ENCODE peak calls at places on chromosomes 13 and 19, in eight cellular contexts. M is left cardiac atrium; P is stimulated activated CD4-positive, alpha-beta T cell treated with anti-CD3 and anti-CD28 coated beads, Interleukin-15, amount 100 ng/mL, for 1 hour; X is activated CD8-positive, alpha-beta memory T cell treated with anti-CD3 and anti-CD28 coated beads, Interleukin-2, amount 10 ng/mL, durations not matched to agents 7 days and 5 days; C is CD8-positive, alpha-beta T cell; Q is EL; B is kidney glomerular epithelial cell; D is HFFc6. O is an unnamed sample.

GRCh38 chr13:20901668-20902437 is 693 bp downstream of the XPO4 start:
- DNase-seq in X (peak; percentile 51), P (no peak), M (peak; percentile 34), D (peak; percentile 24), B (peak; percentile 11), Q (peak; percentile 48), C (no peak), O (no peak)

GRCh38 chr13:113639661-113640262 is 18.2 kb downstream of the ATP4B start:
- DNase-seq in P (no peak), B (no peak), C (no peak), M (no peak), X (no peak), D (no peak), Q (no peak), O (no peak)

GRCh38 chr19:34408421-34408820 is 4.2 kb downstream of the PDCD2L start:
- DNase-seq in Q (no peak), B (no peak), P (no peak), X (no peak), D (no peak), C (no peak), M (no peak), O (no peak)

GRCh38 chr13:22040810-22041364 is 370.0 kb downstream of the FGF9 start:
- DNase-seq in Q (no peak), M (no peak), X (no peak), D (no peak), B (no peak), P (no peak), C (no peak), O (no peak)

GRCh38 chr19:47100290-47100689 is 13.3 kb downstream of the ZC3H4 start:
- DNase-seq in M (no peak), D (no peak), Q (no peak), B (no peak), P (no peak), X (no peak), C (no peak), O (no peak)

GRCh38 chr19:29517412-29517811 is 8.4 kb upstream of the VSTM2B start:
- DNase-seq in D (no peak), X (no peak), B (no peak), M (no peak), Q (no peak), C (no peak), P (no peak), O (no peak)

GRCh38 chr19:47399198-47399597 is 20.1 kb downstream of the MEIS3 start:
- DNase-seq in Q (no peak), B (no peak), X (no peak), C (no peak), D (no peak), P (no peak), M (no peak), O (no peak)

GRCh38 chr19:47494729-47495128 is 10.7 kb upstream of the KPTN start:
- DNase-seq in C (no peak), D (no peak), Q (no peak), X (no peak), M (no peak), P (no peak), B (no peak), O (no peak)

GRCh38 chr13:45238945-45239795 is 38.3 kb upstream of the KCTD4 start:
- DNase-seq in C (no peak), B (no peak), X (no peak), P (no peak), D (peak; percentile 63), Q (peak; percentile 67), M (no peak), O (no peak)

GRCh38 chr13:51724721-51725120 is 79.2 kb downstream of the DHRS12 start:
- DNase-seq in M (no peak), Q (no peak), C (no peak), B (no peak), X (no peak), D (no peak), P (no peak), O (no peak)

GRCh38 chr19:47157455-47158321 is 27.1 kb downstream of the SAE1 start:
- DNase-seq in P (no peak), C (peak; percentile 66), M (peak; percentile 71), B (peak; percentile 58), X (peak; percentile 51), D (peak; percentile 71), Q (peak; percentile 80), O (peak; percentile 22)

GRCh38 chr13:72970956-72971355 is 87.8 kb upstream of the KLF5 start:
- DNase-seq in B (no peak), D (peak; percentile 54), X (no peak), C (no peak), Q (peak; percentile 53), M (no peak), P (no peak), O (no peak)

GRCh38 chr13:39616087-39616694 is 13.2 kb upstream of the LHFPL6 start:
- DNase-seq in C (no peak), M (peak; percentile 25), Q (peak; percentile 65), D (peak; percentile 58), P (no peak), X (peak; percentile 53), B (peak; percentile 52), O (peak; percentile 47)

GRCh38 chr13:98925949-98926348 is 51.9 kb downstream of the DOCK9 start:
- DNase-seq in X (no peak), B (no peak), C (no peak), Q (no peak), M (no peak), D (no peak), P (no peak), O (no peak)

GRCh38 chr19:32566246-32566830 is 14.7 kb upstream of the PDCD5 start:
- DNase-seq in Q (peak; percentile 48), M (no peak), P (no peak), D (peak; percentile 19), B (no peak), X (no peak), C (no peak), O (no peak)

GRCh38 chr19:20388826-20389225 is 176.8 kb downstream of the ZNF737 start:
- DNase-seq in P (no peak), X (no peak), Q (no peak), D (no peak), C (no peak), B (no peak), M (no peak), O (no peak)

GRCh38 chr13:98033277-98034247 is 80.1 kb downstream of the IPO5 start:
- DNase-seq in X (no peak), D (peak; percentile 75), M (no peak), Q (peak; percentile 65), P (no peak), C (no peak), B (peak; percentile 84), O (peak; percentile 10)

GRCh38 chr13:46530084-46530935 is 22.7 kb upstream of the LRCH1 start:
- DNase-seq in P (no peak), Q (peak; percentile 41), C (no peak), D (peak; percentile 47), M (no peak), B (no peak), X (no peak), O (no peak)

GRCh38 chr19:6676288-6676687 is 6.3 kb upstream of the TNFSF14 start:
- DNase-seq in P (no peak), Q (no peak), M (no peak), D (no peak), B (no peak), X (no peak), C (no peak), O (no peak)

GRCh38 chr19:54373781-54374266 is 9.1 kb upstream of the LAIR1 start:
- DNase-seq in M (peak; percentile 39), C (no peak), B (no peak), X (no peak), Q (no peak), D (no peak), P (no peak), O (no peak)

GRCh38 chr19:49681830-49682229 is 4.8 kb downstream of the PRMT1 start:
- DNase-seq in D (no peak), P (no peak), M (no peak), C (no peak), Q (no peak), X (no peak), B (no peak), O (no peak)

GRCh38 chr13:85601526-85601925 is 197.7 kb downstream of the SLITRK6 start:
- DNase-seq in D (no peak), X (no peak), C (no peak), M (no peak), P (no peak), B (no peak), Q (no peak), O (no peak)

GRCh38 chr13:47499358-47500150 is 501.5 kb downstream of the SUCLA2 start:
- DNase-seq in M (no peak), X (no peak), D (peak; percentile 86), C (no peak), Q (peak; percentile 82), P (no peak), B (peak; percentile 95), O (no peak)

GRCh38 chr19:33613601-33614000 is 8.2 kb upstream of the CHST8 start:
- DNase-seq in D (no peak), X (no peak), Q (no peak), B (no peak), M (no peak), C (no peak), P (no peak), O (no peak)

GRCh38 chr13:46595136-46595917 is 42.4 kb downstream of the LRCH1 start:
- DNase-seq in Q (peak; percentile 56), X (no peak), C (no peak), D (peak; percentile 46), P (no peak), M (no peak), B (peak; percentile 16), O (peak; percentile 68)

GRCh38 chr13:24148414-24149305 is 11.9 kb upstream of the SPATA13 start:
- DNase-seq in P (no peak), Q (peak; percentile 97), C (no peak), X (no peak), D (peak; percentile 99), M (no peak), B (peak; percentile 94), O (peak; percentile 36)

GRCh38 chr13:68940049-68940448 is 1167.6 kb upstream of the ATXN8OS start:
- DNase-seq in P (no peak), M (no peak), B (no peak), C (no peak), X (no peak), Q (no peak), D (no peak), O (no peak)

GRCh38 chr19:41064974-41065569 is 23.2 kb upstream of the CYP2A13 start:
- DNase-seq in D (peak; percentile 32), Q (peak; percentile 40), M (no peak), P (no peak), B (peak; percentile 3), C (no peak), X (no peak), O (no peak)

GRCh38 chr13:74191036-74191809 is 57.0 kb upstream of the KLF12 start:
- DNase-seq in M (no peak), B (peak; percentile 9), X (no peak), D (no peak), P (no peak), C (no peak), Q (peak; percentile 30), O (no peak)

GRCh38 chr13:63696055-63696454 is 2280.4 kb upstream of the PCDH20 start:
- DNase-seq in D (peak; percentile 4), Q (peak; percentile 56), X (no peak), C (no peak), P (no peak), M (no peak), B (peak; percentile 3), O (no peak)

GRCh38 chr13:109694972-109695371 is 91.4 kb downstream of the IRS2 start:
- DNase-seq in B (no peak), Q (no peak), C (no peak), M (no peak), X (no peak), D (no peak), P (no peak), O (no peak)

GRCh38 chr13:49247722-49248432 is at the start of gene CDADC1:
- DNase-seq in Q (peak; percentile 96), D (peak; percentile 93), B (peak; percentile 93), M (peak; percentile 99), X (peak; percentile 98), P (peak; percentile 75), C (peak; percentile 90), O (peak; percentile 96)